ENCODE peak calls at places on chromosomes 16 and 17, in eight cellular contexts. F, M, L, E, C, S, N and H are unnamed samples.

GRCh38 chr17:61360318-61360717 is 39.3 kb upstream of the TBX2 start:
- DNase-seq in F (no peak), M (no peak), L (no peak), E (no peak), C (no peak), S (no peak), N (no peak), H (no peak)

GRCh38 chr17:40090234-40091111 is 9.9 kb downstream of the NR1D1 start:
- DNase-seq in F (no peak), M (no peak), L (no peak), E (no peak), C (no peak), S (no peak), N (no peak), H (no peak)

GRCh38 chr17:83079340-83079747 is at the start of gene METRNL:
- DNase-seq in F (peak; percentile 82), M (no peak), L (peak; percentile 79), E (peak; percentile 45), C (peak; percentile 43), S (peak; percentile 46), N (peak; percentile 36), H (peak; percentile 83)

GRCh38 chr16:15811416-15811777 is 45.4 kb downstream of the MYH11 start:
- DNase-seq in F (no peak), M (no peak), L (no peak), E (peak; percentile 13), C (no peak), S (no peak), N (no peak), H (no peak)

GRCh38 chr17:77706938-77707337 is 251.6 kb upstream of the TNRC6C start:
- DNase-seq in F (no peak), M (no peak), L (no peak), E (no peak), C (no peak), S (no peak), N (no peak), H (no peak)

GRCh38 chr17:11644265-11645212 is 46.3 kb downstream of the DNAH9 start:
- DNase-seq in F (peak; percentile 91), M (no peak), L (peak; percentile 70), E (peak; percentile 28), C (no peak), S (peak; percentile 24), N (no peak), H (peak; percentile 53)

GRCh38 chr16:85514601-85515318 is 98.4 kb upstream of the GSE1 start:
- DNase-seq in F (no peak), M (peak; percentile 78), L (peak; percentile 92), E (peak; percentile 73), C (no peak), S (no peak), N (no peak), H (peak; percentile 95)

GRCh38 chr17:80832266-80832676 is 159.4 kb upstream of the CHMP6 start:
- DNase-seq in F (no peak), M (no peak), L (peak; percentile 75), E (peak; percentile 57), C (no peak), S (no peak), N (no peak), H (peak; percentile 63)

GRCh38 chr17:59413014-59413725 is 81.7 kb downstream of the YPEL2 start:
- DNase-seq in F (no peak), M (no peak), L (no peak), E (no peak), C (no peak), S (no peak), N (no peak), H (no peak)

GRCh38 chr17:17942846-17943245 is 29.4 kb downstream of the TOM1L2 start:
- DNase-seq in F (no peak), M (no peak), L (peak; percentile 47), E (peak; percentile 52), C (no peak), S (no peak), N (no peak), H (no peak)

GRCh38 chr16:8950580-8951077 is 13.1 kb downstream of the USP7 start:
- DNase-seq in F (no peak), M (no peak), L (peak; percentile 80), E (peak; percentile 67), C (no peak), S (no peak), N (no peak), H (no peak)

GRCh38 chr16:22653876-22654275 is 143.2 kb downstream of the NPIPB5 start:
- DNase-seq in F (no peak), M (no peak), L (no peak), E (no peak), C (no peak), S (no peak), N (no peak), H (no peak)

GRCh38 chr17:27346228-27346899 is 52.5 kb downstream of the WSB1 start:
- DNase-seq in F (peak; percentile 76), M (no peak), L (peak; percentile 44), E (no peak), C (no peak), S (no peak), N (no peak), H (no peak)

GRCh38 chr16:50024684-50025543 is at the start of gene CNEP1R1:
- DNase-seq in F (peak; percentile 98), M (peak; percentile 72), L (peak; percentile 98), E (peak; percentile 94), C (peak; percentile 95), S (peak; percentile 94), N (peak; percentile 86), H (peak; percentile 87)
- H3K36me3 ChIP-seq in F (peaks cover 12% of the 10 kb centered on the region), M (no peaks in the 10 kb centered on the region), L (peaks cover 4% of the 10 kb centered on the region), E (no peaks in the 10 kb centered on the region), C (no peaks in the 10 kb centered on the region), S (no peaks in the 10 kb centered on the region), N (peaks cover 8% of the 10 kb centered on the region), H (peaks cover 4% of the 10 kb centered on the region)

GRCh38 chr16:58491-59439 is 5.1 kb downstream of the SNRNP25 start:
- DNase-seq in F (no peak), M (no peak), L (no peak), E (no peak), C (peak; percentile 5), S (no peak), N (no peak), H (no peak)
- H3K36me3 ChIP-seq in F (peaks cover 9% of the 10 kb centered on the region), M (peaks cover 71% of the 10 kb centered on the region), L (peaks cover 24% of the 10 kb centered on the region), E (peaks cover 80% of the 10 kb centered on the region), C (peaks cover 28% of the 10 kb centered on the region), S (peaks cover 5% of the 10 kb centered on the region), N (no peaks in the 10 kb centered on the region), H (peaks cover 59% of the 10 kb centered on the region)

GRCh38 chr17:82059272-82060000 is 6.2 kb downstream of the DUS1L start:
- DNase-seq in F (no peak), M (no peak), L (no peak), E (no peak), C (peak; percentile 22), S (no peak), N (no peak), H (no peak)
- H3K36me3 ChIP-seq in F (no peaks in the 10 kb centered on the region), M (peaks cover 64% of the 10 kb centered on the region), L (peaks cover 35% of the 10 kb centered on the region), E (peaks cover 69% of the 10 kb centered on the region), C (peaks cover 54% of the 10 kb centered on the region), S (peaks cover 33% of the 10 kb centered on the region), N (peaks cover 80% of the 10 kb centered on the region), H (peaks cover 92% of the 10 kb centered on the region)

GRCh38 chr17:58120195-58120822 is 27.9 kb upstream of the OR4D1 start:
- DNase-seq in F (peak; percentile 83), M (no peak), L (peak; percentile 74), E (peak; percentile 41), C (no peak), S (peak; percentile 56), N (no peak), H (peak; percentile 7)
- H3K36me3 ChIP-seq in F (no peaks in the 10 kb centered on the region), M (no peaks in the 10 kb centered on the region), L (no peaks in the 10 kb centered on the region), E (no peaks in the 10 kb centered on the region), C (no peaks in the 10 kb centered on the region), S (no peaks in the 10 kb centered on the region), N (no peaks in the 10 kb centered on the region), H (no peaks in the 10 kb centered on the region)

GRCh38 chr16:72793017-72793416 is 254.9 kb downstream of the ZFHX3 start:
- DNase-seq in F (no peak), M (no peak), L (no peak), E (no peak), C (no peak), S (no peak), N (no peak), H (no peak)
- H3K36me3 ChIP-seq in F (no peaks in the 10 kb centered on the region), M (peaks cover 26% of the 10 kb centered on the region), L (no peaks in the 10 kb centered on the region), E (peaks cover 43% of the 10 kb centered on the region), C (peaks cover 2% of the 10 kb centered on the region), S (no peaks in the 10 kb centered on the region), N (no peaks in the 10 kb centered on the region), H (no peaks in the 10 kb centered on the region)

DNA sequence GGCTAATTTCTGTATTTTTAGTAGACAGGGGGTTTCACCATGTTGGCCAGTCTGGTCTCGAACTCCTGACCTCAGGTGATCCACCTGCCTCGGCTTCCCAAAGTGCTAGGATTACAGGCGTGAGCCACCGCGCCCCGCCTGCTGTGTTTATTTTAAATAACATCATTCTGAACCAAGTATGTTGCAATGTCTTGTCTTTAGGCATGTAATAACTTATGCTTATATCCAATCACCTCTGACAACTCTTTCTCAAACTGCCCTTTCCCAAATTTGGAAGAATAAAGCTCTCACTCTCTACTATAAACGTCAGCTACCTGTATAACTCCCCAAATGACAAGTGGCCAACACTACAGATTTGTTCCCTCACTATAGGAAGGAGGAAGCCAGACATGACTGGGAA is 103.1 kb upstream of the FA2H start:
- DNase-seq in F (no peak), M (no peak), L (no peak), E (no peak), C (no peak), S (no peak), N (no peak), H (no peak)
- H3K36me3 ChIP-seq in F (peaks cover 6% of the 10 kb centered on the region), M (peaks cover 11% of the 10 kb centered on the region), L (peaks cover 18% of the 10 kb centered on the region), E (peaks cover 11% of the 10 kb centered on the region), C (peaks cover 5% of the 10 kb centered on the region), S (peaks cover 19% of the 10 kb centered on the region), N (peaks cover 14% of the 10 kb centered on the region), H (no peaks in the 10 kb centered on the region)

GRCh38 chr16:66539628-66540469 is 10.1 kb downstream of the TK2 start:
- DNase-seq in F (no peak), M (no peak), L (no peak), E (peak; percentile 50), C (peak; percentile 40), S (no peak), N (no peak), H (no peak)

GRCh38 chr16:66534376-66534799 is 15.5 kb downstream of the TK2 start:
- DNase-seq in F (no peak), M (no peak), L (no peak), E (no peak), C (no peak), S (no peak), N (no peak), H (no peak)

GRCh38 chr16:66537236-66537635 is 12.7 kb downstream of the TK2 start:
- DNase-seq in F (no peak), M (no peak), L (no peak), E (no peak), C (no peak), S (no peak), N (no peak), H (no peak)

GRCh38 chr16:66538910-66539309 is 11.0 kb downstream of the TK2 start:
- DNase-seq in F (no peak), M (no peak), L (no peak), E (no peak), C (no peak), S (no peak), N (no peak), H (no peak)

GRCh38 chr16:66536525-66536924 is 13.4 kb downstream of the TK2 start:
- DNase-seq in F (no peak), M (no peak), L (no peak), E (no peak), C (no peak), S (no peak), N (no peak), H (no peak)
- H3K36me3 ChIP-seq in F (no peaks in the 10 kb centered on the region), M (peaks cover 5% of the 10 kb centered on the region), L (peaks cover 4% of the 10 kb centered on the region), E (peaks cover 11% of the 10 kb centered on the region), C (no peaks in the 10 kb centered on the region), S (no peaks in the 10 kb centered on the region), N (no peaks in the 10 kb centered on the region), H (no peaks in the 10 kb centered on the region)